ENCODE peak calls at places on chromosomes 13 and 19, in six cellular contexts. I is AG10803, W is tibial nerve, V is heart right ventricle, B is uterus, Z is SJSA1. G is an unnamed sample.

GRCh38 chr19:17743874-17744273 is 7.4 kb upstream of the FCHO1 start:
- DNase-seq in I (peak), W (no peak), B (no peak), V (no peak), Z (no peak), G (no peak)

GRCh38 chr19:39705578-39706188 is 1.4 kb downstream of the LGALS14 start:
- DNase-seq in I (no peak), B (no peak), V (no peak), Z (no peak), W (no peak), G (no peak)

GRCh38 chr13:113049521-113049941 is 56.1 kb upstream of the F7 start:
- DNase-seq in V (peak), Z (no peak), B (no peak), I (peak), W (no peak), G (no peak)

GRCh38 chr13:29438772-29439171 is 156.7 kb downstream of the SLC7A1 start:
- DNase-seq in Z (no peak), B (no peak), W (no peak), I (no peak), V (no peak), G (no peak)

GRCh38 chr19:37361994-37362393 is 8.9 kb upstream of the ZNF527 start:
- DNase-seq in W (no peak), V (no peak), B (no peak), I (peak), Z (no peak), G (no peak)

GRCh38 chr13:31048521-31048920 is 113.2 kb downstream of the HSPH1 start:
- DNase-seq in I (peak), Z (no peak), W (no peak), B (no peak), V (no peak), G (no peak)

GRCh38 chr19:8575467-8575997 is 1.7 kb downstream of the MYO1F start:
- DNase-seq in V (no peak), B (no peak), W (no peak), I (peak), Z (peak), G (peak)

GRCh38 chr19:53961523-53962345 is 1.0 kb upstream of the CACNG8 start:
- DNase-seq in Z (no peak), B (no peak), I (no peak), W (no peak), V (no peak), G (no peak)

GRCh38 chr19:5623397-5624153 is 692 bp downstream of the SAFB start:
- DNase-seq in B (peak), V (peak), I (no peak), Z (no peak), W (no peak), G (peak)

GRCh38 chr19:48477067-48477685 is 8.0 kb downstream of the CYTH2 start:
- DNase-seq in V (no peak), W (no peak), I (no peak), B (no peak), Z (no peak), G (no peak)

GRCh38 chr19:49713236-49713845 is 22.4 kb downstream of the CPT1C start:
- DNase-seq in B (no peak), I (no peak), V (no peak), Z (no peak), W (no peak), G (peak)

GRCh38 chr19:42152876-42153275 is 20.6 kb upstream of the POU2F2 start:
- DNase-seq in B (no peak), W (no peak), Z (no peak), V (no peak), I (no peak), G (no peak)

GRCh38 chr13:39329182-39329639 is 273.8 kb downstream of the LHFPL6 start:
- DNase-seq in I (no peak), Z (no peak), W (no peak), V (no peak), B (no peak), G (no peak)

GRCh38 chr19:31349160-31349881 is at the start of gene TSHZ3:
- DNase-seq in B (peak), I (peak), Z (peak), W (peak), V (peak), G (no peak)

GRCh38 chr13:32060319-32060924 is 28.8 kb downstream of the FRY start:
- DNase-seq in V (no peak), B (no peak), Z (no peak), W (no peak), I (no peak), G (no peak)

GRCh38 chr19:49816616-49817015 is 1.5 kb upstream of the MED25 start:
- DNase-seq in W (no peak), I (no peak), B (no peak), Z (no peak), V (no peak), G (no peak)

GRCh38 chr13:65724261-65724660 is 1505.9 kb downstream of the PCDH9 start:
- DNase-seq in Z (no peak), I (peak), V (no peak), W (no peak), B (no peak), G (no peak)

GRCh38 chr13:43878897-43879322 is 630 bp downstream of the CCDC122 start:
- DNase-seq in B (peak), I (peak), Z (peak), W (peak), V (peak), G (peak)

GRCh38 chr13:105202384-105202783 is 1333.1 kb downstream of the EFNB2 start:
- DNase-seq in B (no peak), I (no peak), W (no peak), V (no peak), Z (peak), G (no peak)

GRCh38 chr13:31945202-31945978 is 86.2 kb upstream of the FRY start:
- DNase-seq in V (peak), B (peak), I (peak), W (peak), Z (no peak), G (peak)

DNA sequence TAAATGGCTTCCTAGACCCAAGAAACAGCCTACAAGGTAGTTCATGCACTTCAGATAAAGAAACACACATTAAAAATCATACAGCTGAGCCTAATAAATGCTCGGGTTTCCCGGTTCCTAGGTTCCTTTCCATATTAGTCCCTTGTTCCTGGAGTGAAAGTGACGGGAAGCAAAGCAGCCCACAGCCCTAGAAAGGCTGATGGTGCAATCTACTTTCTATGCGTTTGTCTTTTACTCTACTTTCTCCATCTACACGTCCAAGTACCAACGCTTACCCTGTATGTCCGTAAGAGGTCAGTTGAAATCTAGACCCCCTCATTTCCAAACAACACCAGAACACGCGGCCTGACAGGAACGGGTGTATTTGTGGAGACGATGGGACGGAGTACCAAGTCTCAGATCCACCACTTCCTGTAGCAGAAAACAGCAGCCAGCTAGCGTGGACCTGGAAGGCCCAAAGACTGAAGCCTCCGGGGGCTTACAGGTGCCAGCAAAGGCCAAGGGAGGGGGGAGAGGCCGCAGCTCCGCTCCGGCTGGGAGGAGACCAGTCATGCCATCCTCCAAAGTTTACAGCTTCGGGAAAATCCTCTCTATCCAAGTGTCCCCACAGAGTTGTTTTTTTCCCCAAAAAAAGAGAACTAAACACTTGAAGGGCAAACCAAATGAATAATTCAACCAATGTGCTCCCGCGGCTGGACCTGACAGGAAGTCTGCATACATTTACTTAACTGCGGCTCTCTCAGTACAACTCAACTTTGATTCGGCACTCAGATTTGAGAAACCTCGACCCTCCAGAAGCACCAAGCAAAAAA is 34.1 kb downstream of the STK24 start:
- DNase-seq in Z (no peak), W (no peak), V (no peak), B (no peak), I (no peak), G (no peak)
- H3K4me3 ChIP-seq in Z (no peak), W (no peak), V (peak), B (no peak), I (no peak), G (no peak)

DNA sequence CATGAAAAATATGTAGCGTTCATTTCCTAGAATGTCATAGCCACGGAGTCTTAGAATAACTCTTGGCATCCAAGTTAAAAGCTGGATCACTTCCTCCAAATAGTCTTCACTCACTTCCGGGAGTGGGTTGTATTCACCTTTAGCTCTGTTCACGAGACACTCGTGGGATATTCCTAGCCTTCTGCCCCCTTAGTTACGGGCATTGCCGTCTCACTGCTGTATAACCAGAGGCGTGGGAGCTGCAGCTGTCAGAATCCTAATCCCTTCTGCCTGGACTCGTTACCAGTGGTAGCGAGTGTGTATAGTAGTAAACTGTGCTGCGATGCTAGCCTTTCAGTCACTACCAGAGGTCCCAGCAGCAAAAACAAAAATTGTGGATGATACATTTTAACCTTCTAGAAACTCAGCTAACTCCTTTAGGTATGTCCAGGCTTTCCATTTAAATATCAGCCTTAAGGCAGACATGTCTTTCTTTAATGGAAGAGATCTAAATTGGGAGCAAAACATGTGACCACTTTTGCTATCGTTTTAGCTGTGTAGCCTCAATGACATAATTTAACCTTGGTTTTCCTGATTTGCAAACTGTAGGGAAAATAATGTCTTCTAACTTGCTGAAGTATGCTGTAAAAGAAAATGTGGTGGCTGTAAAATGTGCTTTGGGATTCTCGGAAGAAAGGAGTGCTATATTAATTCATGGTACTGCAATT is 34.1 kb downstream of the ERCC5 start:
- DNase-seq in V (no peak), I (no peak), B (no peak), Z (no peak), W (no peak), G (no peak)
- H3K4me3 ChIP-seq in V (peak), I (no peak), B (no peak), Z (no peak), W (no peak), G (no peak)

GRCh38 chr13:75797256-75797655 is 161.1 kb downstream of the LMO7 start:
- DNase-seq in W (no peak), Z (no peak), V (no peak), B (no peak), I (peak), G (no peak)
- H3K4me3 ChIP-seq in W (no peak), Z (no peak), V (no peak), B (no peak), I (no peak), G (no peak)

GRCh38 chr19:38394488-38394887 is 6.0 kb downstream of the SPRED3 start:
- DNase-seq in B (no peak), W (no peak), Z (no peak), V (no peak), I (no peak), G (no peak)
- H3K4me3 ChIP-seq in B (no peak), W (no peak), Z (no peak), V (peak), I (no peak), G (no peak)

GRCh38 chr19:40803170-40803856 is 4.3 kb downstream of the EGLN2 start:
- DNase-seq in V (no peak), W (no peak), B (no peak), I (no peak), Z (no peak), G (no peak)

GRCh38 chr19:40800997-40801377 is 2.0 kb downstream of the EGLN2 start:
- DNase-seq in B (no peak), Z (no peak), W (no peak), V (no peak), I (no peak), G (no peak)

GRCh38 chr19:40801449-40802299 is 2.7 kb downstream of the EGLN2 start:
- DNase-seq in W (no peak), I (no peak), V (no peak), B (no peak), Z (no peak), G (no peak)

GRCh38 chr19:40803857-40804782 is 5.1 kb downstream of the EGLN2 start:
- DNase-seq in I (no peak), B (peak), Z (no peak), V (peak), W (no peak), G (no peak)

DNA sequence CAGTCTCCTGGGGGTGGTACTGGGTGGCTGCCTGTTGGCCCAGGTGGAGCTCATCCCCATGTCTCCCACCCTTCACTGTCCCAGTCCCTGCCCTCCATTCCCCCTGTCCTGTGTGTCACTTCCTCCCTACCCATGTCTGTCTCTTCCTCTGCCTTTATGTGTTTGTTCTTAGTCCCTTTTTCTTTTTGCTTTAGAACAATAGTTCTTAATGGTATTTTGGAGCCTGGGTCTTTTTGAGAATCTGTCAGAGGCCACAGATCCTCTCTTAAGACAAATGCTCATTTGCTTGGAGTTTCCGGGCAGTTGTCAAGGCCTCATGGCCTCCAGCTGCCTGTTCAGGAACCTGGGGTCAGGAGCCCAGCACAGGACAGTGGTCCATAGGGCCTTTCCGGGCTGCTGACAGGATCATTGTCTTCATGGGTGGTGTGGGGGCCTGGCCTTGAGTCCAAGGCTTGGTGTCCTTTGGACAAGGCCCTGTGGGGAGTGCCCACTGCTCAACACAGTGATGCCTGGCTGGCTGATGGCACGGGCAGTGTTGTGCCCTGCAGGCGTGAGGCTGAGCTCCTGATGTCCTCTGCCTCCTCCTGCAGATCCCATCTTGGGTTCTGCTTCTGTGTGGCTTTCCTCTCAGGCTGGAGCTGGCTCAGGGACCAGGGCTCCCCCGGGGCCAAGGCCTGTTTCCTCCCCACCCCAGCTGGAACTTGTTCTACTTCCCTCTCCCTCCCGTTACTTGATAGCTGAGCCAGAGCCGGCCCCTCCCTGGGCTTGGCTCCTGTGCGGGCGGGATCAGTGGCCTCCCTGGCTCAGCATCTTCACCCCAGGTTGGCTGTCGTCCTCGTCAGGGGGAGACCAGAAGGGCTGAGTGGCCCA is 3.5 kb downstream of the EGLN2 start:
- DNase-seq in I (no peak), Z (no peak), W (no peak), B (peak), V (peak), G (no peak)
- H3K4me3 ChIP-seq in I (peak), Z (no peak), W (peak), B (peak), V (peak), G (no peak)

DNA sequence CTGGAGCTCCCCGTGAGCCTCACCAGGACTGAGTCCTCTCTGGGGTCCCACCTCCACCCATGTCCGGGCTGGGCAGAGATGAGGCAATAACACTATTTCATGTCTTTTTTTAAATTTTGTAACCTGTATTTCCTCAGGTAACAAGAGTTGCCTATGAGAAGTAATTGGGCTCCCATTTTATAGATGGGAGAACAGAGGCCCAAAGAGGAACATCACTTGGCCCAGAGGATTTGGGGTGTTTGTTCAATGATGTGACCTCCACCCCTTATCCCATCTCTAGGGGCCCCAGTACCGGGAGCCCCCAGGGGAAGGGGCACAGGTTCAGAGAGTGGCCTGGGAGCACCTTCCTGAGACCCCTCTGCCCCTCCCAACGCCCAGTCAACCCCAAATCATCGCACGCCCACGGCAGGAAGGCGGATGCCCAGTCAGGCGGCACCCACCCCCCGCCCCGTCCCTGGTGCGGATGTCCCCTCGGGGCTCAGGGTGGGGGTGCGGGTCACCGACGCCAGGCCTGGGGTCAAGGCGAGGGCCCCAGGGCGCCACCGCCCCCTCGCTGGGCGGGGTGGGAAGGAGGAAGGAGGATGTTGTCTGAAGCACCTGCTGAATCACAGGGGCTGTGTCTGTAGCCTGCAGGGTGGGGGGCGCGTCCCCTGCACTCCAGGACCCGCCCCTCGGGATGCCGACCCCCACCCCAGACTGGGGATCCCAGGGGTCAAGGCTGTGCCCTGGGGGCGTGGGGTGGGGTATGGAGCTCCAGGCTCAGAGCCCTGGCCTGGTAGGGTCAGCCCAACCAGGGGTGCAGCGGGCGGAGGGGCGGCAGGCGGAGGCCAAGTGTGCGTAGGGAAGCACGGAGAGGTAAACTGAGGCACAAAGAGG is 9.0 kb upstream of the CIRBP start:
- DNase-seq in W (no peak), B (no peak), Z (no peak), V (no peak), I (no peak), G (peak)
- H3K4me3 ChIP-seq in W (peak), B (peak), Z (peak), V (peak), I (peak), G (peak)

GRCh38 chr19:55549500-55550320 is 4.4 kb upstream of the SBK3 start:
- DNase-seq in V (no peak), I (peak), Z (peak), W (no peak), B (no peak), G (peak)
- H3K4me3 ChIP-seq in V (peak), I (peak), Z (no peak), W (no peak), B (no peak), G (peak)

GRCh38 chr19:19385900-19386339 is 19.6 kb upstream of the GATAD2A start:
- DNase-seq in B (peak), I (no peak), W (no peak), V (no peak), Z (peak), G (peak)

GRCh38 chr19:19382118-19382517 is 23.4 kb upstream of the GATAD2A start:
- DNase-seq in B (no peak), V (no peak), W (no peak), Z (no peak), I (no peak), G (no peak)

GRCh38 chr19:19386373-19386869 is 19.1 kb upstream of the GATAD2A start:
- DNase-seq in B (no peak), I (no peak), W (no peak), Z (no peak), V (no peak), G (no peak)

GRCh38 chr19:19385131-19385899 is 20.2 kb upstream of the GATAD2A start:
- DNase-seq in Z (peak), V (peak), W (peak), B (peak), I (peak), G (peak)

GRCh38 chr19:19384486-19384885 is 21.0 kb upstream of the GATAD2A start:
- DNase-seq in Z (no peak), B (no peak), I (no peak), W (no peak), V (no peak), G (no peak)
- H3K4me3 ChIP-seq in Z (peak), B (peak), I (peak), W (peak), V (peak), G (peak)

DNA sequence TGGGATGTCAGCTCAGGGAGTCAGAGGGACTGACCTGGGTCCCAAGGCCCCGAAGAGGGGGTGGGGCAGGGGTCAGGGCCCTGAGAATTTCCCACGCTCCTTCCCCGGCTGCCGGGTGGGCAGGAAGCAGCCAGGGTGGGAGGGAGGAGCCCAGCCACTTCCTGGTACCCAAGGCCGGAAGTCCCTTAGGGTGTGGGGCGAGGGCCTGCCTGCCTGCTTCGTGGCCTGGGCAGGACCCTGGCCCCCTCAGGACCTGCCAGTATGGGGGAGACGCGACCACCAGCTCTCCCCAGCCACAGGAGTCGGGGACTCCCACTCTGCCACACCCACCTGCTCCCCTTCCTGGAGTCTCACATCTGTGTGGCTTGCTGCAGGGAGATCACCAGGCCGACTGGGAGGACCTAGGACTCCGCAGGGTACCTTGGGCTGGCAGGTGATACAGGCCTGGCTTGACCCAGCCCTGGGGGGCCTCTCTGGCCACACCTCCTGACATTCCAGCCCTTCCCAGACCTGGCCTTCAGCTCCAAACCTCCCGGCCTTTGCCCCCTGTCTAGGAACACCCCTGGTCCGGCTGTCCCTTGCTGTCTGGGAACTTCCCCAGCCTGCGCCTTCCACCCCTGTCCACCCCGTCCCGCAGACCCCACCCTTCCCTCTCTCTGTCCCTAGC is 9.8 kb upstream of the CIRBP start:
- DNase-seq in I (peak), Z (peak), W (no peak), V (peak), B (peak), G (peak)
- H3K4me3 ChIP-seq in I (no peak), Z (no peak), W (peak), V (peak), B (peak), G (peak)

G was measured in PC-9.